ENCODE peak calls at places on chromosomes 5 and 9, in eight cellular contexts. M, O, A, B, R, E, N and T are unnamed samples.

GRCh38 chr9:12816656-12817101 is 41.9 kb downstream of the LURAP1L start:
- DNase-seq in E (no peak), A (no peak), M (no peak), B (no peak), N (no peak), R (no peak), O (no peak), T (no peak)

GRCh38 chr5:41286165-41286564 is 72.8 kb upstream of the C6 start:
- DNase-seq in B (no peak), O (no peak), M (no peak), E (no peak), N (no peak), A (no peak), R (no peak), T (no peak)

GRCh38 chr9:100222674-100223073 is 123.6 kb downstream of the INVS start:
- DNase-seq in N (peak; percentile 58), O (no peak), M (peak; percentile 70), A (no peak), R (no peak), B (peak; percentile 53), E (peak; percentile 69), T (no peak)

GRCh38 chr9:106820866-106821265 is 42.1 kb upstream of the ZNF462 start:
- DNase-seq in O (no peak), E (no peak), B (no peak), N (no peak), A (no peak), M (no peak), R (no peak), T (no peak)

GRCh38 chr5:79774855-79775237 is 85.2 kb downstream of the CMYA5 start:
- DNase-seq in A (no peak), R (no peak), N (no peak), M (no peak), B (no peak), O (no peak), E (no peak), T (no peak)

GRCh38 chr5:160460377-160461049 is 38.9 kb downstream of the PTTG1 start:
- DNase-seq in N (no peak), E (no peak), R (no peak), M (peak; percentile 59), A (no peak), O (no peak), B (no peak), T (no peak)

GRCh38 chr9:92164490-92164889 is 49.3 kb upstream of the SPTLC1 start:
- DNase-seq in E (no peak), M (no peak), N (no peak), O (no peak), A (no peak), R (no peak), B (peak; percentile 30), T (no peak)

GRCh38 chr5:98050583-98050982 is 722.9 kb upstream of the RGMB start:
- DNase-seq in R (no peak), O (no peak), M (peak; percentile 33), E (no peak), B (peak; percentile 56), A (no peak), N (no peak), T (peak; percentile 15)

GRCh38 chr9:20292002-20292401 is 330.3 kb downstream of the MLLT3 start:
- DNase-seq in R (no peak), B (peak; percentile 72), O (no peak), A (no peak), E (peak; percentile 45), M (peak; percentile 46), N (no peak), T (peak; percentile 22)

GRCh38 chr5:3325206-3325605 is 270.4 kb upstream of the IRX1 start:
- DNase-seq in E (no peak), A (no peak), N (no peak), B (no peak), M (no peak), O (no peak), R (no peak), T (no peak)

DNA sequence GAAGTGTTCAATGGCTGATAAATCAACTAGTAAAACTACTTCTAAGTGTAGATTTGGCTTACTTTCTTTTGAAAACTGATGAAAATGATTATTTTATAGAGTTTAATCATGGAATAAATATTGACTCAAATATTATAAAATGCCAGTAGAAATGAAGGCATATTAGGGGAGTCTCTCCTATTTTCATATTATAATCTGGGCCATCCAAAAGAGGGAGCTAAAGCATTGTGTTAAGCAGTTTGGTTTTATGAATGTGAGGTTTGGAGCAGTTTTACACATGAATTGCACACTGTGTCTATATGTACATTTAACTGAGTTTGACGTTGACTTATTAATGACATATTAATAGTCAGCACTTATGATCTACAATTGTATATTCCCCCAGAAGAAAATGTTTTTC is 17.4 kb downstream of the CDH9 start:
- DNase-seq in M (peak; percentile 70), R (no peak), E (peak; percentile 29), O (no peak), A (no peak), N (no peak), B (peak; percentile 0), T (no peak)
- TF ChIP-seq CTCF in M (peak; percentile 56), R (no peak), E (peak; percentile 35), O (no peak), A (no peak), N (no peak), B (peak; percentile 42), T (peak; percentile 27)

DNA sequence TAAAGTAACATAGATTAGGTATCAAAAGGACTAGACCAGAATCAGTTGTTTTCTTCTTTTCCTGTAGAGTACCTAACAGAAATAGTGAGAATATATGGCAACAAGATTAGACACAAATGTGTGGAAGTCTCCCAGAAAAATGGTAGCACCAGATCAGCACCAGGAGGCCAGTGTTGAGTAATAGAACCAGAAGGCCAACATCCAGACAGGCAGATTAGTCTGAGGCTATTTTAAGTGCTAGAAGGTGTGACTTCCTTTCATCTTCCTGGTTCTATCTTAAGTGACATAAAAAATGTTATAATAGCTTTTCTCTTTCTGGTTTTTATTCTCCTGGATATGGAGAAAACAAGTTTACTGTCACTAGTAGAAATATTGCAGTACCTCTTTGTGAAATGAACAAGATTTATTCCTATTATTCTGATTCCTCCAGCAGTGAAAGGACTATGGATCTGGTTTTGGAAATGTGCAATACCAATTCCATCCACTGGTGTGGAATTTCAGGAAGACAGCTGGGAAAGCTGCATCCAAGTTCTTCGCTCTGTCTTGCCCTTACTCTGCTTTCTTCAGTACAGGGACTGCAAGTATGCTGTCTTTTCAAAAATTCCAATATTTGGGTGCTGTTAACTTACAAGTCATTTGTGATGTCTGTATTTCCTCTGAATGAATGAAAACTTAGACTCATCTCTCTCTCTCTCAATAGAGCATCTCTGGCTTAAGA is 39.1 kb downstream of the SHLD3 start:
- DNase-seq in R (no peak), M (peak; percentile 16), N (no peak), E (peak; percentile 28), O (no peak), B (peak; percentile 18), A (no peak), T (no peak)
- TF ChIP-seq CTCF in R (no peak), M (peak; percentile 53), N (peak; percentile 21), E (peak; percentile 61), O (peak; percentile 72), B (peak; percentile 39), A (no peak), T (peak; percentile 63)

GRCh38 chr9:99059074-99059894 is 45.6 kb upstream of the TGFBR1 start:
- DNase-seq in R (no peak), E (no peak), M (no peak), B (no peak), N (peak; percentile 73), O (no peak), A (peak; percentile 45), T (no peak)

GRCh38 chr9:99069075-99069474 is 35.8 kb upstream of the TGFBR1 start:
- DNase-seq in N (no peak), R (no peak), E (no peak), A (no peak), M (no peak), O (no peak), B (no peak), T (no peak)

GRCh38 chr9:99060621-99061020 is 44.3 kb upstream of the TGFBR1 start:
- DNase-seq in M (no peak), O (no peak), N (no peak), A (no peak), R (no peak), B (no peak), E (no peak), T (no peak)

GRCh38 chr9:99062549-99062948 is 42.4 kb upstream of the TGFBR1 start:
- DNase-seq in R (no peak), M (no peak), O (no peak), A (no peak), N (no peak), B (no peak), E (no peak), T (no peak)

DNA sequence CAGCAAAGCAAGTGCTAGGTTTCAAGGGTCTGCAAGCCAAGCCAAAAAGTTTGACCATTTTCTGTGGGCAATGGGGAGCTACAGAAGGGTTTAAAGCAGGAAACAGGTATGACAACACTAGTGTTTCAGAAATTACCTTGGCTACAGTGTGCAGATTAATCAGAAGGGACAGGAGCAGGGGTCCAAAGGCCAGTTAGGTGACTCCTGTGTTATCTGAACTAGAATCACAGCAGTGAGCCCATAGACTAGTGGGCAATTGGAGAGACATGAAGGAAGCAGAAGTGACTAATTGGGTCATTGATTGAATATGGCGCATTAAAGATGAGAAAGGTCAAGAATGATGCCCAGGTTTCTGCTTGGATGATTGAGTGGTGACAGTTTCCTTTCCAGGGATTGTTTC is 41.4 kb upstream of the TGFBR1 start:
- DNase-seq in M (no peak), A (no peak), N (no peak), O (no peak), B (no peak), R (no peak), E (no peak), T (no peak)
- TF ChIP-seq CTCF in M (no peak), A (no peak), N (no peak), O (no peak), B (no peak), R (no peak), E (no peak), T (no peak)

GRCh38 chr5:126534543-126534942 is 60.5 kb downstream of the ALDH7A1 start:
- DNase-seq in N (no peak), E (no peak), B (no peak), A (no peak), M (no peak), R (no peak), O (no peak), T (no peak)

GRCh38 chr5:126540631-126541030 is 54.4 kb downstream of the ALDH7A1 start:
- DNase-seq in R (no peak), O (no peak), B (no peak), E (no peak), A (no peak), N (no peak), M (no peak), T (no peak)

GRCh38 chr5:126535856-126536545 is 59.0 kb downstream of the ALDH7A1 start:
- DNase-seq in R (no peak), A (no peak), B (no peak), N (no peak), E (no peak), O (no peak), M (no peak), T (no peak)

GRCh38 chr5:126538579-126538978 is 56.4 kb downstream of the ALDH7A1 start:
- DNase-seq in E (no peak), R (no peak), A (no peak), N (no peak), M (no peak), O (no peak), B (no peak), T (no peak)

DNA sequence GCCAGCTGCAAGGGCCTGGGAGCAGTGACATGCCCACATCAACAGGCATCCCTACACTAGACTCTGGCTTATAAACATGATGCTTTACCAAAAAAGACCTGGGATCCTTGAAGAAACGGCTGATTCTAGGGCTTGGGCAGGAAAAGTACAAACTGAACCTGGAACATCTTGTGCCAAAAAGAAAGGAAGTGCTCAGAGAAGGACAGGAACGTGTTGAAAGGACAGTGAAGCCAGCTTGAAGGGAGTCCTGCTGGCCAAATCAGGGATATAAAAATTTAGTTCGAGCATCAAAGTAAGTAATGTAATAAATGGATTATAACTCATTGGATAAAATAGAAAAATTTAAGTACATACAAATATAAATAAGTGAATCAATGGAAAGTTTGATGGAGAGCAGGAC is 58.1 kb downstream of the ALDH7A1 start:
- DNase-seq in E (peak; percentile 17), B (no peak), N (no peak), A (no peak), M (peak; percentile 50), R (no peak), O (no peak), T (no peak)
- TF ChIP-seq CTCF in E (peak; percentile 21), B (peak; percentile 5), N (no peak), A (no peak), M (peak; percentile 47), R (no peak), O (peak; percentile 40), T (peak; percentile 33)